ENCODE peak calls at places on chromosomes 12 and 14, in seven cellular contexts. One of them, this sample, is unnamed.

GRCh38 chr14:49972199-49972671 is 79.4 kb downstream of the ARF6 start:
- DNase-seq in nephron progenitor cell: no peak
- DNase-seq in tibial nerve: peak
- DNase-seq in astrocyte of the spinal cord: peak
- DNase-seq in endothelial cell: no peak
- DNase-seq in IMR-90: peak
- DNase-seq in foreskin fibroblast: peak
- DNase-seq in this sample: no peak

GRCh38 chr12:76764856-76765255 is 941 bp downstream of the ZDHHC17 start:
- DNase-seq in IMR-90: peak
- DNase-seq in endothelial cell: no peak
- DNase-seq in astrocyte of the spinal cord: peak
- DNase-seq in nephron progenitor cell: no peak
- DNase-seq in foreskin fibroblast: no peak
- DNase-seq in tibial nerve: peak
- DNase-seq in this sample: no peak

GRCh38 chr14:84036863-84037262 is 1493.1 kb upstream of the FLRT2 start:
- DNase-seq in nephron progenitor cell: no peak
- DNase-seq in IMR-90: peak
- DNase-seq in astrocyte of the spinal cord: peak
- DNase-seq in tibial nerve: no peak
- DNase-seq in foreskin fibroblast: peak
- DNase-seq in endothelial cell: no peak
- DNase-seq in this sample: no peak

GRCh38 chr14:43165651-43166050 is 1341.4 kb downstream of the FSCB start:
- DNase-seq in endothelial cell: no peak
- DNase-seq in nephron progenitor cell: no peak
- DNase-seq in IMR-90: no peak
- DNase-seq in astrocyte of the spinal cord: no peak
- DNase-seq in foreskin fibroblast: no peak
- DNase-seq in tibial nerve: no peak
- DNase-seq in this sample: no peak

GRCh38 chr14:99737451-99737951 is 53.4 kb downstream of the CYP46A1 start:
- DNase-seq in tibial nerve: no peak
- DNase-seq in nephron progenitor cell: no peak
- DNase-seq in endothelial cell: no peak
- DNase-seq in IMR-90: no peak
- DNase-seq in foreskin fibroblast: no peak
- DNase-seq in astrocyte of the spinal cord: no peak
- DNase-seq in this sample: no peak

GRCh38 chr14:101408077-101408831 is 153.0 kb upstream of the DIO3 start:
- DNase-seq in nephron progenitor cell: no peak
- DNase-seq in endothelial cell: no peak
- DNase-seq in foreskin fibroblast: peak
- DNase-seq in astrocyte of the spinal cord: peak
- DNase-seq in IMR-90: peak
- DNase-seq in tibial nerve: peak
- DNase-seq in this sample: peak

GRCh38 chr12:53124352-53124723 is 21.1 kb downstream of the SOAT2 start:
- DNase-seq in astrocyte of the spinal cord: no peak
- DNase-seq in foreskin fibroblast: no peak
- DNase-seq in IMR-90: no peak
- DNase-seq in nephron progenitor cell: no peak
- DNase-seq in endothelial cell: no peak
- DNase-seq in tibial nerve: no peak
- DNase-seq in this sample: no peak

GRCh38 chr12:65895759-65896656 is 71.7 kb downstream of the HMGA2 start:
- DNase-seq in astrocyte of the spinal cord: no peak
- DNase-seq in tibial nerve: no peak
- DNase-seq in IMR-90: no peak
- DNase-seq in nephron progenitor cell: no peak
- DNase-seq in foreskin fibroblast: no peak
- DNase-seq in endothelial cell: no peak
- DNase-seq in this sample: no peak

GRCh38 chr12:47245623-47246022 is 165.9 kb upstream of the AMIGO2 start:
- DNase-seq in astrocyte of the spinal cord: no peak
- DNase-seq in endothelial cell: no peak
- DNase-seq in foreskin fibroblast: no peak
- DNase-seq in tibial nerve: no peak
- DNase-seq in nephron progenitor cell: no peak
- DNase-seq in IMR-90: no peak
- DNase-seq in this sample: no peak

GRCh38 chr12:63317880-63318279 is 166.9 kb upstream of the AVPR1A start:
- DNase-seq in nephron progenitor cell: no peak
- DNase-seq in IMR-90: no peak
- DNase-seq in endothelial cell: no peak
- DNase-seq in tibial nerve: no peak
- DNase-seq in astrocyte of the spinal cord: no peak
- DNase-seq in foreskin fibroblast: no peak
- DNase-seq in this sample: no peak

GRCh38 chr12:24901975-24902461 is 46.9 kb downstream of the BCAT1 start:
- DNase-seq in tibial nerve: no peak
- DNase-seq in IMR-90: no peak
- DNase-seq in nephron progenitor cell: peak
- DNase-seq in foreskin fibroblast: no peak
- DNase-seq in endothelial cell: peak
- DNase-seq in astrocyte of the spinal cord: peak
- DNase-seq in this sample: no peak

GRCh38 chr14:104882325-104882973 is 17.4 kb downstream of the CEP170B start:
- DNase-seq in endothelial cell: peak
- DNase-seq in tibial nerve: no peak
- DNase-seq in nephron progenitor cell: peak
- DNase-seq in foreskin fibroblast: no peak
- DNase-seq in IMR-90: no peak
- DNase-seq in astrocyte of the spinal cord: no peak
- DNase-seq in this sample: no peak

GRCh38 chr12:85462888-85463287 is 182.9 kb downstream of the ALX1 start:
- DNase-seq in foreskin fibroblast: no peak
- DNase-seq in IMR-90: no peak
- DNase-seq in nephron progenitor cell: no peak
- DNase-seq in tibial nerve: no peak
- DNase-seq in astrocyte of the spinal cord: no peak
- DNase-seq in endothelial cell: no peak
- DNase-seq in this sample: no peak

GRCh38 chr14:105493921-105494605 is 3.0 kb downstream of the TEDC1 start:
- DNase-seq in nephron progenitor cell: no peak
- DNase-seq in endothelial cell: no peak
- DNase-seq in IMR-90: no peak
- DNase-seq in foreskin fibroblast: no peak
- DNase-seq in tibial nerve: no peak
- DNase-seq in astrocyte of the spinal cord: no peak
- DNase-seq in this sample: peak

GRCh38 chr14:54594531-54594930 is 27.6 kb downstream of the SAMD4A start:
- DNase-seq in IMR-90: no peak
- DNase-seq in foreskin fibroblast: no peak
- DNase-seq in endothelial cell: no peak
- DNase-seq in astrocyte of the spinal cord: no peak
- DNase-seq in tibial nerve: no peak
- DNase-seq in nephron progenitor cell: no peak
- DNase-seq in this sample: no peak

GRCh38 chr14:105329411-105330200 is 15.1 kb downstream of the PACS2 start:
- DNase-seq in endothelial cell: no peak
- DNase-seq in IMR-90: no peak
- DNase-seq in astrocyte of the spinal cord: no peak
- DNase-seq in nephron progenitor cell: no peak
- DNase-seq in foreskin fibroblast: no peak
- DNase-seq in tibial nerve: no peak
- DNase-seq in this sample: no peak

GRCh38 chr14:61963926-61964325 is 201.7 kb downstream of the SNAPC1 start:
- DNase-seq in tibial nerve: no peak
- DNase-seq in foreskin fibroblast: no peak
- DNase-seq in endothelial cell: no peak
- DNase-seq in astrocyte of the spinal cord: no peak
- DNase-seq in nephron progenitor cell: no peak
- DNase-seq in IMR-90: peak
- DNase-seq in this sample: no peak

GRCh38 chr14:74635831-74636230 is 23.8 kb upstream of the LTBP2 start:
- DNase-seq in endothelial cell: no peak
- DNase-seq in IMR-90: no peak
- DNase-seq in foreskin fibroblast: no peak
- DNase-seq in nephron progenitor cell: no peak
- DNase-seq in astrocyte of the spinal cord: no peak
- DNase-seq in tibial nerve: no peak
- DNase-seq in this sample: no peak

GRCh38 chr12:15534322-15534721 is 212.0 kb downstream of the PTPRO start:
- DNase-seq in endothelial cell: no peak
- DNase-seq in nephron progenitor cell: no peak
- DNase-seq in tibial nerve: no peak
- DNase-seq in IMR-90: peak
- DNase-seq in foreskin fibroblast: no peak
- DNase-seq in astrocyte of the spinal cord: peak
- DNase-seq in this sample: no peak

GRCh38 chr12:85580562-85581168 is 255.5 kb downstream of the RASSF9 start:
- DNase-seq in astrocyte of the spinal cord: no peak
- DNase-seq in IMR-90: no peak
- DNase-seq in tibial nerve: no peak
- DNase-seq in endothelial cell: no peak
- DNase-seq in foreskin fibroblast: no peak
- DNase-seq in nephron progenitor cell: no peak
- DNase-seq in this sample: peak

GRCh38 chr12:132803125-132803524 is 25.5 kb downstream of the GOLGA3 start:
- DNase-seq in endothelial cell: no peak
- DNase-seq in foreskin fibroblast: no peak
- DNase-seq in IMR-90: no peak
- DNase-seq in nephron progenitor cell: no peak
- DNase-seq in tibial nerve: no peak
- DNase-seq in astrocyte of the spinal cord: no peak
- DNase-seq in this sample: no peak

GRCh38 chr12:29653286-29653685 is 130.5 kb downstream of the TMTC1 start:
- DNase-seq in tibial nerve: no peak
- DNase-seq in IMR-90: no peak
- DNase-seq in astrocyte of the spinal cord: no peak
- DNase-seq in nephron progenitor cell: no peak
- DNase-seq in endothelial cell: no peak
- DNase-seq in foreskin fibroblast: no peak
- DNase-seq in this sample: no peak

GRCh38 chr12:29649722-29650121 is 134.0 kb downstream of the TMTC1 start:
- DNase-seq in foreskin fibroblast: no peak
- DNase-seq in endothelial cell: no peak
- DNase-seq in tibial nerve: no peak
- DNase-seq in astrocyte of the spinal cord: no peak
- DNase-seq in IMR-90: no peak
- DNase-seq in nephron progenitor cell: no peak
- DNase-seq in this sample: no peak

GRCh38 chr12:29655861-29656260 is 127.9 kb downstream of the TMTC1 start:
- DNase-seq in astrocyte of the spinal cord: peak
- DNase-seq in IMR-90: peak
- DNase-seq in nephron progenitor cell: no peak
- DNase-seq in foreskin fibroblast: no peak
- DNase-seq in endothelial cell: no peak
- DNase-seq in tibial nerve: no peak
- DNase-seq in this sample: no peak

GRCh38 chr12:29644536-29645162 is 139.1 kb downstream of the TMTC1 start:
- DNase-seq in nephron progenitor cell: no peak
- DNase-seq in IMR-90: no peak
- DNase-seq in foreskin fibroblast: no peak
- DNase-seq in endothelial cell: no peak
- DNase-seq in astrocyte of the spinal cord: no peak
- DNase-seq in tibial nerve: no peak
- DNase-seq in this sample: no peak

GRCh38 chr12:29650371-29650770 is 133.4 kb downstream of the TMTC1 start:
- DNase-seq in foreskin fibroblast: no peak
- DNase-seq in nephron progenitor cell: no peak
- DNase-seq in astrocyte of the spinal cord: no peak
- DNase-seq in tibial nerve: no peak
- DNase-seq in IMR-90: no peak
- DNase-seq in endothelial cell: no peak
- DNase-seq in this sample: no peak
- TF ChIP-seq CTCF in foreskin fibroblast: no peak
- TF ChIP-seq CTCF in nephron progenitor cell: no peak
- TF ChIP-seq CTCF in astrocyte of the spinal cord: no peak
- TF ChIP-seq CTCF in tibial nerve: no peak
- TF ChIP-seq CTCF in IMR-90: no peak
- TF ChIP-seq CTCF in endothelial cell: no peak
- TF ChIP-seq CTCF in this sample: no peak

GRCh38 chr14:106556665-106557289 is 1030.4 kb downstream of the TMEM121 start:
- DNase-seq in endothelial cell: no peak
- DNase-seq in astrocyte of the spinal cord: no peak
- DNase-seq in tibial nerve: peak
- DNase-seq in IMR-90: no peak
- DNase-seq in nephron progenitor cell: no peak
- DNase-seq in foreskin fibroblast: no peak
- DNase-seq in this sample: no peak
- TF ChIP-seq CTCF in endothelial cell: no peak
- TF ChIP-seq CTCF in astrocyte of the spinal cord: peak
- TF ChIP-seq CTCF in tibial nerve: peak
- TF ChIP-seq CTCF in IMR-90: no peak
- TF ChIP-seq CTCF in nephron progenitor cell: no peak
- TF ChIP-seq CTCF in foreskin fibroblast: no peak
- TF ChIP-seq CTCF in this sample: no peak

DNA sequence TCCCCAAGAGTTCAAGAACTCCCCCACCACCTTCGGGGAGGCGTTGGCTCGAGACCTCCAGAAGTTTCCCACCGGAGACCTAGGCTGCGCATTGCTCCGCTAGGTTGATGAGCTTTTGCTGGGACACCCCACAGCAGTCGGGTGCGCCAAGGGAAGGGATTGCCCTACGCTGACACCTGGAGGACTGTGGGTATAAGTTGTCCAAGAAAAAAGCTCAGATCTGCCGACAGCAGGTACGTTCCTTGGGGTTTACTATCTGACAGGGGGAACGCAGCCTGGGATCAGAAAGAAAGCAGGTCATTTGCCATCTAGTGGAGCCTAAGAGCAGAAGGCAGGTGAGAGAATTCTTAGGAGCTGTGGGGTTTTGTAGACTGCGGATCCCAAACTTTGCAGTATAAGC is 98.8 kb downstream of the FRMD6 start:
- DNase-seq in tibial nerve: no peak
- DNase-seq in nephron progenitor cell: peak
- DNase-seq in endothelial cell: peak
- DNase-seq in astrocyte of the spinal cord: no peak
- DNase-seq in foreskin fibroblast: no peak
- DNase-seq in IMR-90: no peak
- DNase-seq in this sample: no peak
- TF ChIP-seq CTCF in tibial nerve: no peak
- TF ChIP-seq CTCF in nephron progenitor cell: no peak
- TF ChIP-seq CTCF in endothelial cell: no peak
- TF ChIP-seq CTCF in astrocyte of the spinal cord: no peak
- TF ChIP-seq CTCF in foreskin fibroblast: no peak
- TF ChIP-seq CTCF in IMR-90: no peak
- TF ChIP-seq CTCF in this sample: no peak

DNA sequence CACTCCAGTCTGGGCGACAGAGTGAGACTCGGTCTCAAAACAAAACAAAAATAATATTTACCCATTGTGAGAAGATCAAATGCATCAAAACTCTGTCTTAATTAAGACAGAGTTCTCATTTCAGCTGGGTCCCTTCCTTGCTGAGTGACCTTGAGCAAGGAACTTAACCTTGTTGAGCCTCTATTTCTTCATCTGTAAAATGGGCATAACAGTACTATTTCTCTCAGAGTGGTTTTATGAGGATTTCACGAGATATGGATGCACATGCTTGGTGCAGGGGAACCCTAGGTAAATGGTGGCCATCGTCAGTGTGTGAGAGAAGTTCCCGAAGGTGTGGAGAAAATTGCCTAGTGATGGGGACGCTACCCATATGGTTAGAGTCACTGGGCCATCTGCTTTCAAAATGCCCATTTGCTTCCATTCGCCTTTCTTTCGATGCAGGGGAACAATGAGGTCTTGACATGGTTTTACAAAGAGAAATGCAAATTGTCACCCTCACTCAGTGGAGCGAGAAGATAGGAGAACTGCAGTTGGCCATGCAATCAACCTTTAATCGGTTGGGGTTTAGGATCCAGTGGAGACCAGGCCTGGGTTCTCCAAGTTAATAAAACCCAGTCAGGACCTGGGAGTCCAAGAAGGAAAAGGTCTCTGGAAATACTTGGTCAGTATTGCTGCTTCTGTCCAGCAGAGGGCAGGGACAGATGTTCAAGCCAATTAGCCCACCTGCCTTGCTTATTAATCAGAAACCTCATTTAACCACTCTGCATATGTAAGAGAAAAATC is 37.1 kb downstream of the CFAP251 start:
- DNase-seq in tibial nerve: no peak
- DNase-seq in foreskin fibroblast: peak
- DNase-seq in astrocyte of the spinal cord: peak
- DNase-seq in nephron progenitor cell: no peak
- DNase-seq in IMR-90: peak
- DNase-seq in endothelial cell: no peak
- DNase-seq in this sample: no peak
- TF ChIP-seq CTCF in tibial nerve: peak
- TF ChIP-seq CTCF in foreskin fibroblast: peak
- TF ChIP-seq CTCF in astrocyte of the spinal cord: peak
- TF ChIP-seq CTCF in nephron progenitor cell: peak
- TF ChIP-seq CTCF in IMR-90: peak
- TF ChIP-seq CTCF in endothelial cell: peak
- TF ChIP-seq CTCF in this sample: no peak